ENCODE peak calls at places on chromosome 22, in five cellular contexts. T is IMR-90, S is H1, X is neuronal stem cell, N is mesenchymal stem cell. H is an unnamed sample. For H3K36me3, the result is how much of the 10 kb centered on the place peaks cover.

GRCh38 chr22:25700996-25701815 is 40.8 kb upstream of the MYO18B start:
- DNase-seq in T (peak), S (no peak), X (no peak), N (no peak), H (no peak)

GRCh38 chr22:32476804-32477203 is 2.2 kb downstream of the FBXO7 start:
- DNase-seq in T (no peak), S (no peak), X (no peak), N (no peak), H (no peak)

GRCh38 chr22:19966908-19967750 is 25.5 kb upstream of the TXNRD2 start:
- DNase-seq in T (no peak), S (no peak), X (no peak), N (no peak), H (no peak)

GRCh38 chr22:26529345-26529744 is 17.1 kb upstream of the TFIP11 start:
- DNase-seq in T (no peak), S (no peak), X (no peak), N (no peak), H (peak)

GRCh38 chr22:50474711-50475651 is at the start of gene SBF1:
- DNase-seq in T (peak), S (no peak), X (peak), N (peak), H (peak)

GRCh38 chr22:21047730-21048129 is 2.0 kb downstream of the LRRC74B start:
- DNase-seq in T (no peak), S (no peak), X (no peak), N (no peak), H (no peak)

GRCh38 chr22:33427461-33427860 is 369.3 kb upstream of the SYN3 start:
- DNase-seq in T (no peak), S (no peak), X (no peak), N (no peak), H (no peak)

GRCh38 chr22:49933236-49933921 is 14.9 kb downstream of the CRELD2 start:
- DNase-seq in T (no peak), S (no peak), X (no peak), N (no peak), H (no peak)

GRCh38 chr22:33303109-33303508 is 244.9 kb upstream of the SYN3 start:
- DNase-seq in T (no peak), S (no peak), X (no peak), N (no peak), H (no peak)

GRCh38 chr22:25645964-25646363 is 81.5 kb downstream of the GRK3 start:
- DNase-seq in T (peak), S (no peak), X (no peak), N (no peak), H (no peak)

GRCh38 chr22:24875862-24876506 is 70.0 kb downstream of the SGSM1 start:
- DNase-seq in T (no peak), S (peak), X (peak), N (peak), H (peak)

GRCh38 chr22:41367039-41367679 is 14.6 kb upstream of the TEF start:
- DNase-seq in T (peak), S (no peak), X (no peak), N (peak), H (peak)

GRCh38 chr22:44337658-44338004 is 24.9 kb upstream of the SHISAL1 start:
- DNase-seq in T (peak), S (no peak), X (no peak), N (peak), H (no peak)

GRCh38 chr22:48261706-48262105 is 1499.3 kb downstream of the TBC1D22A start:
- DNase-seq in T (no peak), S (no peak), X (no peak), N (no peak), H (no peak)

GRCh38 chr22:21712751-21713427 is 22.7 kb downstream of the YPEL1 start:
- DNase-seq in T (peak), S (no peak), X (no peak), N (peak), H (peak)

GRCh38 chr22:50165438-50166123 is 5.0 kb upstream of the PANX2 start:
- DNase-seq in T (no peak), S (no peak), X (no peak), N (no peak), H (no peak)

GRCh38 chr22:36162127-36163034 is 1.8 kb upstream of the APOL3 start:
- DNase-seq in T (no peak), S (no peak), X (no peak), N (no peak), H (no peak)

GRCh38 chr22:21074092-21074715 is 28.5 kb downstream of the LRRC74B start:
- DNase-seq in T (peak), S (no peak), X (no peak), N (peak), H (peak)

GRCh38 chr22:20565761-20566160 is 58.4 kb downstream of the MED15 start:
- DNase-seq in T (no peak), S (no peak), X (no peak), N (no peak), H (no peak)

GRCh38 chr22:49545606-49546005 is 282.1 kb downstream of the BRD1 start:
- DNase-seq in T (no peak), S (no peak), X (no peak), N (no peak), H (no peak)

GRCh38 chr22:49724030-49724892 is 103.4 kb downstream of the BRD1 start:
- DNase-seq in T (no peak), S (no peak), X (no peak), N (no peak), H (no peak)

GRCh38 chr22:44384981-44385610 is 72.3 kb upstream of the SHISAL1 start:
- DNase-seq in T (no peak), S (no peak), X (no peak), N (no peak), H (no peak)

GRCh38 chr22:26648011-26648497 is 9.3 kb upstream of the MIAT start:
- DNase-seq in T (no peak), S (peak), X (peak), N (no peak), H (no peak)

GRCh38 chr22:40216041-40216756 is 38.5 kb downstream of the TNRC6B start:
- DNase-seq in T (no peak), S (no peak), X (no peak), N (no peak), H (no peak)

GRCh38 chr22:49106136-49106930 is 721.3 kb downstream of the BRD1 start:
- DNase-seq in T (no peak), S (no peak), X (no peak), N (no peak), H (no peak)

GRCh38 chr22:33697640-33698039 is 222.6 kb downstream of the LARGE1 start:
- DNase-seq in T (peak), S (no peak), X (no peak), N (peak), H (no peak)

GRCh38 chr22:19109198-19110063 is 12.8 kb downstream of the DGCR2 start:
- DNase-seq in T (peak), S (no peak), X (no peak), N (peak), H (peak)

GRCh38 chr22:41240377-41241132 is at the start of gene CHADL:
- DNase-seq in T (no peak), S (no peak), X (no peak), N (no peak), H (no peak)

GRCh38 chr22:17897864-17898263 is 123.6 kb upstream of the BID start:
- DNase-seq in T (no peak), S (no peak), X (no peak), N (no peak), H (no peak)

GRCh38 chr22:42906605-42907338 is 49.7 kb upstream of the ARFGAP3 start:
- DNase-seq in T (peak), S (no peak), X (no peak), N (no peak), H (no peak)

GRCh38 chr22:21909871-21910270 is 42.4 kb upstream of the MAPK1 start:
- DNase-seq in T (no peak), S (no peak), X (no peak), N (no peak), H (no peak)

GRCh38 chr22:28711820-28712777 is 29.5 kb downstream of the CHEK2 start:
- DNase-seq in T (peak), S (no peak), X (no peak), N (peak), H (peak)
- H3K36me3 ChIP-seq in T (under half), S (under half), X (half or more), N (under half), H (under half)

GRCh38 chr22:38181453-38182200 is at the start of gene PLA2G6:
- DNase-seq in T (peak), S (peak), X (peak), N (peak), H (peak)
- H3K14ac ChIP-seq in T (peak), S (no peak), X (no peak), N (no peak), H (peak)

DNA sequence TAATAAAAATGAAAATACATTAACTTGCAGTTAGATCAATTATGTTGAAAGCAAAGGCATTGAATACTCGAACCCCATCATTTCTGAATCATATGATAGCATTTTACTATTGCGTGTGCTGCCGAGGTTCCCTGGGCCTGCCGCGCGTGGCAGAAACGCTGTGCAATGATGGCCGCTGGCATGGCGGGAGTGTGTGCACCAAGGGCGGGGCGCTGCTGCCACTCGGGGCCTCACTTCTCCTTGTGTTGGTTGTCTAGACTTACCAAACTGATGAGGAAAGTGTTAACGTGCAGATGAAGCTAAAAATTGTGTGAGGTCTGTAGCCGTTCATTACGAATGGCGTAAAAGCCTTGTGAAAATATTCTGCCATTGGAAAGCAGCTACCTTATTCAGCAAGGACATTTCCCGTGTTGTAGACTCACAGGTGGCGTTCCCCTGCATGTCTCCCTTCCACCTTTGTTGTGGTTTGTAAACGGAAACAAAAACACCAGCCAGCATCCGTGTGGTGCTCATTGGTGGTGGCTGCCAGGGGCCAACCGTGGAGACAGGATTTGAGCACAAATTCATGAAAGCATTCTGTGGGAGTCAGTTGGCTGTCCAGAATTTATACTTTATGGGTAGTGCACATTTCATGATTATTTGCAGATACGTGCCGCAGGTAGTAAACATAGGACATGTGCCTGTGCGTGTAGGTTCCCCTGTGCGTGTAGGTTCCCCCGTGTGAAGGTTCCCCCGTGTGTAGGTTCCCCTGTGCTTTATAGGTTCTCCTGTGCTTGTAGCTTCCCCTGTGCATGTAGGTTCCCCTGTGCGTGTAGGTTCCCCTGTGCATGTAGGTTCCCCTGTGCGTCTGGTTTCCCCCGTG is 5.9 kb upstream of the GRAMD4 start:
- DNase-seq in T (no peak), S (no peak), X (no peak), N (no peak), H (no peak)
- H3K4me3 ChIP-seq in T (no peak), S (no peak), X (no peak), N (no peak), H (no peak)

GRCh38 chr22:29679316-29679715 is 40.5 kb upstream of the CABP7 start:
- DNase-seq in T (peak), S (no peak), X (no peak), N (no peak), H (no peak)

GRCh38 chr22:29670615-29671014 is 49.2 kb upstream of the CABP7 start:
- DNase-seq in T (no peak), S (no peak), X (peak), N (no peak), H (no peak)

GRCh38 chr22:29673361-29673760 is 46.4 kb upstream of the CABP7 start:
- DNase-seq in T (no peak), S (no peak), X (no peak), N (no peak), H (no peak)

GRCh38 chr22:29668681-29669080 is 51.1 kb upstream of the CABP7 start:
- DNase-seq in T (no peak), S (no peak), X (no peak), N (no peak), H (no peak)

DNA sequence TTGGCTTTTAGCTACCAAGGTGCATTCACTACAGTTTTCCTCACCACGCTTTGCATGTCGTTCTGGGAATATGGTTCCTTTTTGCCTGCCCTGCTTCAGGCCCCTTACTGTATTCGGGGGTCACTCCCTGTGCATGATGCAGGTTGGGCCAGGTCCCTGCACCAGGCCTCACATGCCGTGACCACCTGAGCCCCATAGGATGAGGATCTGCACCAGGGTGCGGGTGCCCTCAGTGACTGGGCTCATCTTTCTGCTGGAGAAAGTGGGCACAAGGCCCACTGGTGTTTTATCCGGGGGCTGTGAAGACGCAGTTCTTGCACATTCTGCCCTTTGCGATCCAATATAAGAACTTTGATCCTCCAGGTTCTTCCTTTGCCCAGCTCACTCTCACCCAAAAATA is 45.7 kb upstream of the CABP7 start:
- DNase-seq in T (no peak), S (no peak), X (no peak), N (no peak), H (no peak)
- H3K36me3 ChIP-seq in T (half or more), S (under half), X (half or more), N (half or more), H (under half)

DNA sequence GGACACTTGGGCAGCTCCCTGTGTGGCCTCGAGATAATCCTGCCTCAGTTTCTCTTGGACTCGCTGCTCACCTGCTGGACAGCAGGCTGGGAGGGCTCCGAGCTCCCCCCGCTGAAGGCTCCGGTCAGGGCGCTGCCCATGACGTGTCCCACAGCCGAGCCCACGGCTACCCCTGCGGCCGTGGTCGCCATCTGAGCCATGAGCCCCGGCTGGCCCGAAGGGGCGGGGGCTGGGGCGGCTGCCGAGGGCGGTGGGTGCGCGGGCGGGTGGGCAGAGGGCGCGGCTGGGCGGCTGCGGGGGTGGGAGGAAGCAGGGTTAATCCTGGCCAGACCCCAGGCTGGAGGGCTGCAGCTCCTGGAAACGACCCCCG is 484 bp downstream of the CHCHD10 start:
- DNase-seq in T (no peak), S (no peak), X (no peak), N (no peak), H (no peak)
- H3K14ac ChIP-seq in T (no peak), S (no peak), X (peak), N (no peak), H (no peak)

H was measured in trophoblast cell.